ENCODE peak calls at places on chromosomes 1 and 21, in seven cellular contexts. F is fibroblast of lung; S is neuronal stem cell; T is thoracic aorta; N is stomach; G is tibial nerve; U is CD8-positive, alpha-beta T cell. B is an unnamed sample. For H3K4me1, the result is how much of the 10 kb centered on the place peaks cover.

GRCh38 chr1:198775606-198776005 is 136.8 kb downstream of the PTPRC start:
- DNase-seq in T (no peak), G (no peak), N (no peak), U (no peak), S (no peak), F (peak), B (no peak)

GRCh38 chr1:150021191-150021688 is 10.7 kb upstream of the OTUD7B start:
- DNase-seq in N (peak), G (no peak), S (no peak), U (no peak), F (no peak), T (no peak), B (peak)

GRCh38 chr1:185367218-185367617 is 50.2 kb upstream of the IVNS1ABP start:
- DNase-seq in G (no peak), U (no peak), S (no peak), T (no peak), F (no peak), N (no peak), B (no peak)

GRCh38 chr1:16900771-16901170 is 5.0 kb downstream of the RNU1-2 start:
- DNase-seq in G (no peak), T (no peak), N (no peak), F (no peak), U (no peak), S (no peak), B (no peak)

GRCh38 chr1:117036018-117036421 is 24.1 kb upstream of the TTF2 start:
- DNase-seq in S (no peak), F (no peak), T (no peak), N (no peak), U (no peak), G (no peak), B (no peak)

GRCh38 chr1:29281531-29281930 is 45.2 kb downstream of the PTPRU start:
- DNase-seq in F (no peak), S (no peak), U (no peak), G (no peak), T (no peak), N (no peak), B (no peak)

GRCh38 chr1:233993651-233994050 is 89.2 kb downstream of the SLC35F3 start:
- DNase-seq in N (no peak), T (no peak), F (peak), U (no peak), S (no peak), G (no peak), B (no peak)

GRCh38 chr1:3679799-3680453 is 27.6 kb downstream of the TP73 start:
- DNase-seq in F (no peak), S (no peak), G (no peak), T (no peak), N (no peak), U (no peak), B (no peak)

GRCh38 chr1:219281834-219282233 is 108.2 kb downstream of the LYPLAL1 start:
- DNase-seq in G (no peak), N (no peak), T (no peak), F (no peak), S (no peak), U (no peak), B (no peak)

GRCh38 chr1:9314101-9314500 is 21.4 kb downstream of the SPSB1 start:
- DNase-seq in F (no peak), S (no peak), N (no peak), U (no peak), T (no peak), G (no peak), B (no peak)

GRCh38 chr1:42979037-42979432 is 20.4 kb upstream of the SLC2A1 start:
- DNase-seq in N (no peak), U (no peak), S (no peak), T (no peak), F (no peak), G (no peak), B (no peak)

GRCh38 chr1:90262791-90263190 is 267.9 kb downstream of the ZNF326 start:
- DNase-seq in G (no peak), N (no peak), S (no peak), T (peak), U (no peak), F (peak), B (no peak)

GRCh38 chr1:1361233-1361981 is 3.1 kb upstream of the MXRA8 start:
- DNase-seq in T (no peak), G (no peak), S (no peak), F (no peak), U (no peak), N (no peak), B (peak)

GRCh38 chr1:86912501-86912900 is 1.4 kb downstream of the SELENOF start:
- DNase-seq in U (no peak), F (no peak), G (no peak), S (no peak), T (no peak), N (no peak), B (no peak)

GRCh38 chr1:17502326-17502778 is 37.1 kb upstream of the ARHGEF10L start:
- DNase-seq in T (peak), G (peak), S (peak), N (peak), F (peak), U (peak), B (peak)

GRCh38 chr1:188463919-188464318 is 1635.2 kb downstream of the PLA2G4A start:
- DNase-seq in S (no peak), N (no peak), F (no peak), T (no peak), U (no peak), G (no peak), B (no peak)

DNA sequence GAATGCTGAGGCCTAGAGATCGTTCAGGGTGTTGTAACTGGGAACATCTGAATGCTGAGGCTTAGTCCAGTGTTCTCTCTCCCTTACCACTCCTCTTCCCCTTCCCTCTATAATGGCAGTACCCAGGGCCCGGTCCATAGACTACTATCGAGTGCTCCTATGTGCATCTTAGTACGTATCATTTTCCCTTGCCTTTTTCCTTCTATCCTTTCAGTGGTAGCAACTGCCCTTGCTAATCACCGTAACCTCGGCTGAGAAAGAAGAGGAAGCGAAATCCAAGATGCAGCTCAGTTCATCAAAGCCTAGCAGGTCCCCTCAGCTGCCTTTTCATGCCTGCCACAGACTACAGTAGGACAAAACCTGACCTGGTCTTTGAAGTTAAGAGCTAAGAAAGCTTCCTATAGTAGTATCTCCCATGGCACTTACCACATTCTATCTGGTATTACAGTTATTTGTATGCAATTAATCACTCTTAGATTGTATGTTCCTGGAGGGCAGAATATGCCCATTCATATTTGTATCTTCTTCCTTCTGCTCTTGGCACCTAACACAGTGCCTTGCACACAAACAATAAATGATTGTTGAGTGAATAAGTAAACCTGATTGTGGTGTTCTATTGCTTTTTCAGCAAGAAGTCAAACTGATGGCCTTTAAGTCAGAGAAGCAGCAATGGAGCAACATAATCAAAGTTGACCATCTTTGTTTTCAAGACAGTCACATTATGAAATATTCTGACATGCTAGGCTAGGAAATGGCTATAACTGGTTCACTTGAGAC is 22.4 kb downstream of the CNIH4 start:
- DNase-seq in T (no peak), G (no peak), U (no peak), N (no peak), S (no peak), F (no peak), B (no peak)
- H3K4me1 ChIP-seq in T (under half), G (under half), U (half or more), N (under half), S (under half), F (under half), B (under half)

GRCh38 chr1:54241430-54241829 is 41.5 kb downstream of the MRPL37 start:
- DNase-seq in N (no peak), F (no peak), S (no peak), U (no peak), G (no peak), T (no peak), B (no peak)
- H3K4me1 ChIP-seq in N (under half), F (under half), S (under half), U (under half), G (under half), T (under half), B (under half)

GRCh38 chr21:16426936-16427335 is 697.2 kb downstream of the USP25 start:
- DNase-seq in S (no peak), G (no peak), F (peak), T (no peak), N (no peak), U (no peak), B (no peak)

GRCh38 chr21:16424331-16424749 is 694.6 kb downstream of the USP25 start:
- DNase-seq in S (no peak), G (no peak), T (no peak), F (peak), N (no peak), U (no peak), B (no peak)

GRCh38 chr21:16425297-16425696 is 695.5 kb downstream of the USP25 start:
- DNase-seq in U (no peak), F (no peak), S (no peak), T (no peak), G (no peak), N (no peak), B (no peak)

GRCh38 chr21:16423921-16424320 is 694.1 kb downstream of the USP25 start:
- DNase-seq in N (no peak), F (no peak), G (no peak), T (no peak), S (no peak), U (no peak), B (no peak)

GRCh38 chr21:16427587-16428087 is 697.9 kb downstream of the USP25 start:
- DNase-seq in T (no peak), F (no peak), G (no peak), N (no peak), U (no peak), S (no peak), B (no peak)
- H3K4me1 ChIP-seq in T (under half), F (under half), G (under half), N (under half), U (under half), S (under half), B (under half)

GRCh38 chr1:201009967-201010645 is 13.4 kb downstream of the KIF21B start:
- DNase-seq in U (no peak), F (no peak), T (no peak), G (no peak), S (peak), N (no peak), B (no peak)
- H3K4me1 ChIP-seq in U (half or more), F (under half), T (under half), G (under half), S (under half), N (under half), B (under half)

GRCh38 chr21:43927591-43928229 is 62.7 kb downstream of the AGPAT3 start:
- DNase-seq in G (no peak), T (no peak), S (no peak), F (no peak), U (no peak), N (no peak), B (no peak)
- H3K4me1 ChIP-seq in G (under half), T (under half), S (under half), F (under half), U (under half), N (under half), B (under half)